ENCODE peak calls at places on chromosomes 13 and 19, in four cellular contexts. S is AG04450, K is tibial nerve, Z is lung. X is an unnamed sample.

GRCh38 chr19:16067205-16067938 is 8.9 kb upstream of the TPM4 start:
- DNase-seq in S (peak), K (no peak), Z (peak), X (peak)

GRCh38 chr13:79386125-79386822 is 19.8 kb downstream of the RBM26 start:
- DNase-seq in S (no peak), K (no peak), Z (no peak), X (no peak)

GRCh38 chr19:4581381-4582111 is 22.1 kb upstream of the SEMA6B start:
- DNase-seq in S (no peak), K (no peak), Z (no peak), X (no peak)

GRCh38 chr19:19514881-19515763 is at the start of gene TSSK6:
- DNase-seq in S (no peak), K (no peak), Z (no peak), X (no peak)

GRCh38 chr19:17610384-17610783 is 54.9 kb downstream of the COLGALT1 start:
- DNase-seq in S (no peak), K (no peak), Z (no peak), X (no peak)

GRCh38 chr19:55253842-55254624 is 4.8 kb downstream of the PPP6R1 start:
- DNase-seq in S (no peak), K (no peak), Z (no peak), X (no peak)

GRCh38 chr19:13623686-13624405 is 117.6 kb upstream of the CACNA1A start:
- DNase-seq in S (no peak), K (no peak), Z (no peak), X (no peak)

GRCh38 chr19:57888494-57889231 is at the start of gene ZNF814:
- DNase-seq in S (peak), K (peak), Z (peak), X (peak)

GRCh38 chr19:6459356-6460098 is at the start of gene SLC25A23:
- DNase-seq in S (peak), K (peak), Z (peak), X (peak)

GRCh38 chr19:35045667-35046300 is 4.3 kb downstream of the HPN start:
- DNase-seq in S (no peak), K (no peak), Z (no peak), X (no peak)

GRCh38 chr19:18955042-18955441 is 14.0 kb upstream of the HOMER3 start:
- DNase-seq in S (no peak), K (no peak), Z (no peak), X (no peak)

GRCh38 chr13:111228262-111229144 is 91.9 kb upstream of the TEX29 start:
- DNase-seq in S (no peak), K (no peak), Z (no peak), X (peak)

GRCh38 chr19:57903298-57904174 is 12.9 kb downstream of the ZNF417 start:
- DNase-seq in S (no peak), K (no peak), Z (no peak), X (no peak)

GRCh38 chr13:80276371-80277289 is 64.3 kb downstream of the SPRY2 start:
- DNase-seq in S (no peak), K (peak), Z (no peak), X (peak)

GRCh38 chr13:41941174-41941573 is 19.7 kb downstream of the VWA8 start:
- DNase-seq in S (no peak), K (no peak), Z (no peak), X (no peak)

GRCh38 chr13:99969934-99970760 is 1.4 kb downstream of the ZIC5 start:
- DNase-seq in S (no peak), K (no peak), Z (no peak), X (no peak)

GRCh38 chr13:40445557-40445990 is 220.9 kb downstream of the FOXO1 start:
- DNase-seq in S (no peak), K (peak), Z (no peak), X (peak)

GRCh38 chr13:51234676-51235075 is 12.5 kb downstream of the FAM124A start:
- DNase-seq in S (no peak), K (no peak), Z (no peak), X (no peak)

GRCh38 chr13:92833071-92833470 is 393.5 kb upstream of the GPC6 start:
- DNase-seq in S (peak), K (no peak), Z (no peak), X (no peak)

GRCh38 chr13:36163809-36164308 is 32.7 kb upstream of the DCLK1 start:
- DNase-seq in S (peak), K (peak), Z (peak), X (peak)

GRCh38 chr19:44608391-44608821 is 5.0 kb upstream of the IGSF23 start:
- DNase-seq in S (no peak), K (no peak), Z (no peak), X (no peak)
- H3K4me3 ChIP-seq in S (no peak), K (no peak), Z (no peak), X (no peak)

DNA sequence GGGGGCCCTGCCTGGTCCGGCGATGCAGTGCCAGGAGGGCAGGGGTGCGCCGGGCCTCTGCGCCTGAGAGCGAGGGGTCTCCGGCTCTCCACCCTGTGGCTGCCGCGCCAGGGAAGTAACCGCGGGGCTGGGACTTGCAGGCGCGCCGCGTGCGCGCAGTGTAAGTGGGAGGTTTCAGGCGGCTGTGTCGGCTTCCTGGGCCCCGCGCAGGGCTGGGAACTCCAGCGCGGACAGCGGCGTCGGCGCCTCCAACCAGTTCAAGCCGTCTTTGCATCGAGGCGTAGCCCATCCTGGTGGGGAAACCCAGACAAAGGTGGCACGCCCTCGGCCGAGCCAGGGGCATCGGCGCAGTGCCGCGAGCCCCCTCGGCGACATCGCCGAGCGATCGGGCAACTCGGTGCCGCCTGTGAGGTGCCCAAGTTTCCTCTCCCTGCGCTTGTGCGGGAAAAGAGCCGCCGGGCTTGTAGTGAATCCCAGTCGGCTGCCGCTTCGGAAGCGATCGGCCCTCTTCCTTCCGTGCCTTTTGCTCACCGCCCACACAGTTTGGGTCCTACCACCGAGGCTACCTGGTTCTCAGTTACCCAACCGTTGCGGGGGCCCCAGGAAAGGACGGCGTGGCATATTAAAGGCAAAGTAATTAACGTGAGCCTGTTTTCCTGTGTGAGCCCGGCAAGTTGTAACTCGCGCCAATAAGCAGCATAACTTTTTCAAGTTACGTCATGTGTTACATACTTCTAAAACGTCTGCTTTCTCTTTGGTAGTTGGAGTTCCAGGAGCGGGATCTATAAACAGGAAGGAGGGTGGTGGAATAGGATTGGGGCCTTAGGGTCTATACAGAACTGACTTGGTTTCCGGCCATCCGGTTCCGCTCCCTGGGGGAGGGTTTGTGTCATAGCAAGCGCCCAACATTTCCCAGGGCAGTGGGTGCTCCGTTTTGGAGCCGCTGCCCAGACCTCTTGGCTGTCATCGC is 1.2 kb downstream of the LRCH1 start:
- DNase-seq in S (no peak), K (peak), Z (peak), X (peak)
- TF ChIP-seq CTCF in S (peak), K (peak), Z (no peak), X (peak)

GRCh38 chr19:1455336-1456120 is 5.6 kb downstream of the APC2 start:
- DNase-seq in S (no peak), K (no peak), Z (peak), X (no peak)

GRCh38 chr19:1455002-1455335 is 5.0 kb downstream of the APC2 start:
- DNase-seq in S (no peak), K (no peak), Z (no peak), X (no peak)

GRCh38 chr19:1451916-1452801 is 2.2 kb downstream of the APC2 start:
- DNase-seq in S (no peak), K (no peak), Z (no peak), X (no peak)

GRCh38 chr19:1452802-1453524 is 3.0 kb downstream of the APC2 start:
- DNase-seq in S (no peak), K (no peak), Z (no peak), X (no peak)

DNA sequence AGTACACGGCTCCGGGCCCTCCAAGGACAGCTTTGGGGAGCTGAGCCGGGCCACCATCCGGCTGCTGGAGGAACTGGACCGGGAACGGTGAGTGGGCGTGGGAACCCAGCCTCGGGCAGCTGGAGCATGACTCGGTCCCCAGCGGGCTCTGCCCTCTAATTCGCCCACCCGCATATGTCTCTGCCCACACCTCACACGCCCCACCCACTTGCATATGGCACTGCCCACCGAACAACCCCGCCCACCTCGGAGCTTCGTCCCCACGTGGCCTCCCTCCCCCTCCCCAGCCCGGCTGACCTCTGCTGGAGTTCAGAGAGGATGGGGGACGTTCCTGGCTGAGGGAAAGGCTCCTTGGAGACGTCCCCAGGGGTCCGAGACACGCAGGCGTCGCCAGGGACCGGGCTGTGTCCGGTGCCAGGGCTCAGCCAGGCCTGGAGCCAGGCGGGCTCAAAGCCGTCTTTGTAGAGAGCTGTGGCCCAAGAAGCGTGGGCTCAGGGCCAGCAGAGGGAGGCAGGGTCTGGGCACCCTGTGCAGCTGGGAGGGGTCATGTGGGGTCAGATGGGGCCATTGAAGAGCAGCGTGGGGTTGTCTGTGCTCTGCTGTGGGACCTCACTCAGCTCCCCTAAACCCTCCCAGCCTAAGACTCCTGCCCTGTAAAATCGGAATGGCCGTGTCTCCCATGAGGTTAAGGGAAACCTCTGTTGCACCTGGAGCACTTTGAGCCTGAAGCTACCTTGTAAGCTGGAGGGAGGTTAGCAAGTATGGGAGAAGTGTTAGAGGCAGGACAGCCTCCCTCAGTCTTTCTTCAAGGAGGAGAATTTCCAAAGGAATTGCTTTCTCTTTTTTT is 3.8 kb downstream of the APC2 start:
- DNase-seq in S (no peak), K (peak), Z (no peak), X (no peak)
- H3K4me3 ChIP-seq in S (no peak), K (peak), Z (no peak), X (no peak)

DNA sequence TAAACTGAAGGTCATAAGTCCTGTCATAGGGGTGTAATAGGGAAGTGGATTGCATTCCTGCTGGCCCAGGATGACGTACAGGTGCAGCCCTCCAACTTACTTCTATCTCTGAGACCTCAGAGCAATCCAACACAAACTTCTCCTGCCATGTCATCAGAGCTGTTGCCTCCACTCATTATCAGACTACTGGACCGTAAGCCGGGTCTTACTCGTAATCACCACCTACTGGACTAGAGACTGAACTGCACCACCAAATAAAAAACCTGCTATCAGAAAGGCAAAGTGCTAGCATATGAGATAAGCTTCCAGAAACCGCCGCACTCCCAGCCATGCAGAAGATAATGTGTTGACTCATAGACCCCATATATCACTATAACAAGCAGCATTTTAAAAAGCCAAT is 102.1 kb downstream of the SLITRK1 start:
- DNase-seq in S (no peak), K (no peak), Z (no peak), X (no peak)
- TF ChIP-seq CTCF in S (peak), K (no peak), Z (no peak), X (peak)

GRCh38 chr13:98570929-98571372 is 6.0 kb downstream of the STK24 start:
- DNase-seq in S (no peak), K (no peak), Z (peak), X (no peak)
- H3K4me3 ChIP-seq in S (no peak), K (peak), Z (peak), X (no peak)

GRCh38 chr13:32031025-32031814 is at the start of gene FRY:
- DNase-seq in S (no peak), K (peak), Z (peak), X (no peak)
- TF ChIP-seq CTCF in S (peak), K (peak), Z (no peak), X (peak)